ENCODE peak calls at places on chromosomes 4 and X, in four cellular contexts. Y is heart left ventricle; O is A172; R is activated CD8-positive, alpha-beta memory T cell treated with anti-CD3 and anti-CD28 coated beads, Interleukin-2, amount 50 U/mL, for 48 hours. J is an unnamed sample.

GRCh38 chrX:35276115-35276514 is 333.5 kb downstream of the FAM47B start:
- DNase-seq in R (no peak), Y (no peak), O (no peak), J (no peak)

GRCh38 chr4:656651-657337 is 17.3 kb downstream of the ATP5ME start:
- DNase-seq in O (no peak), Y (no peak), R (no peak), J (no peak)

GRCh38 chr4:109969909-109970308 is 57.2 kb downstream of the EGF start:
- DNase-seq in R (no peak), O (no peak), Y (no peak), J (peak; percentile 6)

GRCh38 chrX:141467442-141467841 is 117.1 kb downstream of the SPANXA1 start:
- DNase-seq in O (no peak), Y (no peak), R (no peak), J (no peak)

GRCh38 chr4:165700855-165701254 is 172.2 kb upstream of the TLL1 start:
- DNase-seq in R (no peak), Y (no peak), O (no peak), J (no peak)

GRCh38 chr4:128528793-128529553 is 241.4 kb upstream of the PGRMC2 start:
- DNase-seq in O (peak; percentile 98), Y (peak; percentile 32), R (no peak), J (no peak)

GRCh38 chr4:94344457-94344856 is 1.8 kb upstream of the HPGDS start:
- DNase-seq in Y (no peak), O (no peak), R (no peak), J (no peak)

GRCh38 chrX:255923-256331 is 25.3 kb upstream of the PLCXD1 start:
- DNase-seq in R (no peak), O (no peak), Y (no peak), J (no peak)

GRCh38 chrX:8548446-8548845 is 83.8 kb downstream of the VCX3B start:
- DNase-seq in Y (no peak), O (no peak), R (no peak), J (no peak)

GRCh38 chrX:153762636-153763173 is 1.3 kb upstream of the PLXNB3 start:
- DNase-seq in R (peak; percentile 34), O (no peak), Y (no peak), J (no peak)

GRCh38 chr4:161206528-161207080 is 957.2 kb downstream of the FSTL5 start:
- DNase-seq in O (no peak), Y (no peak), R (no peak), J (no peak)

GRCh38 chr4:86640469-86640868 is 46.4 kb downstream of the PTPN13 start:
- DNase-seq in O (no peak), Y (no peak), R (no peak), J (no peak)

GRCh38 chrX:112669834-112670233 is 9.9 kb downstream of the LHFPL1 start:
- DNase-seq in O (no peak), R (no peak), Y (no peak), J (no peak)

GRCh38 chrX:116317409-116317808 is 119.0 kb upstream of the SLC6A14 start:
- DNase-seq in Y (peak; percentile 7), R (no peak), O (no peak), J (peak; percentile 4)

GRCh38 chr4:144583658-144584057 is 62.3 kb upstream of the HHIP start:
- DNase-seq in R (no peak), Y (no peak), O (no peak), J (no peak)

GRCh38 chr4:153001626-153002025 is 65.5 kb downstream of the FHDC1 start:
- DNase-seq in R (no peak), Y (no peak), O (no peak), J (no peak)

GRCh38 chr4:99861120-99861905 is 32.9 kb downstream of the LAMTOR3 start:
- DNase-seq in O (no peak), R (no peak), Y (no peak), J (no peak)

GRCh38 chr4:184039963-184040383 is 134.9 kb downstream of the STOX2 start:
- DNase-seq in R (peak; percentile 57), Y (peak; percentile 46), O (no peak), J (no peak)

GRCh38 chr4:41538017-41538733 is at the start of gene LIMCH1:
- DNase-seq in O (peak; percentile 70), R (no peak), Y (peak; percentile 81), J (peak; percentile 82)

GRCh38 chrX:15564981-15565579 is 35.7 kb downstream of the ACE2 start:
- DNase-seq in O (peak; percentile 70), Y (peak; percentile 33), R (no peak), J (peak; percentile 41)

GRCh38 chr4:40976343-40976742 is 226.6 kb downstream of the NSUN7 start:
- DNase-seq in Y (peak; percentile 52), R (no peak), O (peak; percentile 55), J (peak; percentile 59)

GRCh38 chr4:13493793-13494192 is 9.7 kb upstream of the RAB28 start:
- DNase-seq in O (no peak), R (no peak), Y (no peak), J (no peak)

GRCh38 chrX:140165849-140166248 is 200.5 kb upstream of the CXorf66 start:
- DNase-seq in O (no peak), Y (no peak), R (no peak), J (no peak)

GRCh38 chr4:7810792-7811535 is 128.7 kb downstream of the AFAP1 start:
- DNase-seq in Y (no peak), R (no peak), O (no peak), J (no peak)

GRCh38 chr4:129905256-129905655 is 809.3 kb downstream of the C4orf33 start:
- DNase-seq in R (no peak), O (no peak), Y (no peak), J (no peak)

GRCh38 chr4:119585771-119586170 is 42.8 kb downstream of the PDE5A start:
- DNase-seq in R (no peak), Y (no peak), O (peak; percentile 40), J (no peak)

GRCh38 chr4:76984788-76985211 is 35.2 kb downstream of the SEPTIN11 start:
- DNase-seq in R (no peak), O (peak; percentile 92), Y (peak; percentile 61), J (no peak)

GRCh38 chrX:42028113-42028512 is 104.8 kb upstream of the CASK start:
- DNase-seq in R (no peak), O (no peak), Y (no peak), J (no peak)

GRCh38 chr4:158121203-158121586 is 51.6 kb downstream of the GASK1B start:
- DNase-seq in O (peak; percentile 79), R (no peak), Y (peak; percentile 32), J (no peak)

GRCh38 chr4:8695237-8696219 is 103.0 kb downstream of the CPZ start:
- DNase-seq in R (peak; percentile 30), Y (no peak), O (no peak), J (no peak)

GRCh38 chr4:101169044-101170014 is 178.0 kb downstream of the PPP3CA start:
- DNase-seq in O (peak; percentile 67), Y (peak; percentile 61), R (peak; percentile 58), J (no peak)

GRCh38 chr4:70927502-70928139 is 25.5 kb downstream of the MOB1B start:
- DNase-seq in O (no peak), Y (no peak), R (no peak), J (no peak)

GRCh38 chrX:106999002-106999975 is 723 bp downstream of the MORC4 start:
- DNase-seq in R (peak; percentile 56), O (peak; percentile 18), Y (peak; percentile 29), J (peak; percentile 37)

GRCh38 chr4:124432500-124432899 is 280.0 kb downstream of the ANKRD50 start:
- DNase-seq in R (no peak), O (peak; percentile 24), Y (no peak), J (no peak)

GRCh38 chr4:47729086-47729763 is 108.6 kb downstream of the CORIN start:
- DNase-seq in Y (no peak), O (no peak), R (no peak), J (no peak)

GRCh38 chr4:113659127-113659526 is 102.4 kb downstream of the CAMK2D start:
- DNase-seq in R (no peak), O (no peak), Y (no peak), J (no peak)

J was measured in heart right ventricle.